ENCODE peak calls at places on chromosome 3, in four cellular contexts. S, T, Z and U are unnamed samples.

GRCh38 chr3:64783200-64783599 is 95.4 kb upstream of the ADAMTS9 start:
- ATAC-seq in S (no peak), T (no peak), Z (no peak), U (no peak)

GRCh38 chr3:190258634-190259033 is 63.6 kb downstream of the CLDN1 start:
- ATAC-seq in S (no peak), T (no peak), Z (no peak), U (no peak)

GRCh38 chr3:172369590-172370259 is 78.5 kb downstream of the GHSR start:
- ATAC-seq in S (no peak), T (no peak), Z (no peak), U (no peak)

GRCh38 chr3:49611291-49611690 is 57.0 kb downstream of the BSN start:
- ATAC-seq in S (no peak), T (no peak), Z (no peak), U (no peak)

GRCh38 chr3:184872200-184872599 is 60.2 kb downstream of the VPS8 start:
- ATAC-seq in S (no peak), T (peak), Z (no peak), U (no peak)

GRCh38 chr3:123562547-123562946 is 22.3 kb downstream of the HACD2 start:
- ATAC-seq in S (no peak), T (peak), Z (no peak), U (no peak)

GRCh38 chr3:33171580-33171979 is 47.0 kb downstream of the SUSD5 start:
- ATAC-seq in S (no peak), T (peak), Z (no peak), U (no peak)

GRCh38 chr3:3366391-3366790 is 186.9 kb upstream of the CRBN start:
- ATAC-seq in S (no peak), T (no peak), Z (no peak), U (no peak)

GRCh38 chr3:46835059-46835458 is 28.2 kb downstream of the MYL3 start:
- ATAC-seq in S (no peak), T (no peak), Z (no peak), U (no peak)